ENCODE peak calls at places on chromosomes 16 and 17, in eight cellular contexts. R is sigmoid colon; T is heart left ventricle; L is mammary epithelial cell; N is pancreas; P is effector memory CD4-positive, alpha-beta T cell; U is OCI-LY7; F is tibial nerve. X is an unnamed sample.
A peak's percentile ranks its signal among the peaks of the same experiment; 100 is the strongest.

GRCh38 chr16:17205279-17206139 is 265.3 kb downstream of the XYLT1 start:
- DNase-seq in R (no peak), L (no peak), P (no peak), F (no peak), N (peak; percentile 57), T (no peak), U (no peak), X (no peak)

GRCh38 chr16:819336-819735 is 18.8 kb upstream of the GNG13 start:
- DNase-seq in L (no peak), N (no peak), U (no peak), F (no peak), T (no peak), P (peak; percentile 17), R (no peak), X (no peak)

GRCh38 chr17:65515959-65516948 is 45.2 kb downstream of the AXIN2 start:
- DNase-seq in R (peak; percentile 43), P (no peak), L (no peak), F (no peak), T (no peak), U (no peak), N (no peak), X (no peak)

GRCh38 chr16:84374160-84374489 is 5.8 kb downstream of the ATP2C2 start:
- DNase-seq in R (no peak), T (no peak), P (no peak), N (no peak), L (no peak), F (no peak), U (no peak), X (no peak)

GRCh38 chr16:78390828-78391227 is 291.4 kb downstream of the WWOX start:
- DNase-seq in U (no peak), N (no peak), R (no peak), P (no peak), T (no peak), F (no peak), L (no peak), X (no peak)

GRCh38 chr16:28304214-28304613 is 11.9 kb downstream of the SBK1 start:
- DNase-seq in N (no peak), P (no peak), U (no peak), T (no peak), F (no peak), R (no peak), L (peak; percentile 15), X (no peak)

GRCh38 chr16:50645858-50646257 is 35.3 kb downstream of the SNX20 start:
- DNase-seq in N (no peak), L (no peak), P (no peak), F (no peak), U (no peak), T (no peak), R (no peak), X (no peak)

GRCh38 chr17:40415390-40415789 is 2.3 kb downstream of the TOP2A start:
- DNase-seq in R (no peak), P (no peak), T (no peak), N (no peak), L (peak; percentile 33), U (peak; percentile 63), F (no peak), X (no peak)

GRCh38 chr16:12459993-12460392 is 343.7 kb downstream of the CPPED1 start:
- DNase-seq in L (no peak), T (no peak), F (no peak), P (no peak), U (no peak), N (no peak), R (no peak), X (no peak)

GRCh38 chr17:45129426-45129939 is 2.8 kb downstream of the PLCD3 start:
- DNase-seq in L (no peak), T (peak; percentile 39), N (no peak), F (no peak), R (peak; percentile 68), P (no peak), U (no peak), X (no peak)

GRCh38 chr17:77779711-77780539 is 178.6 kb upstream of the TNRC6C start:
- DNase-seq in U (no peak), P (no peak), R (peak; percentile 77), T (peak; percentile 36), N (peak; percentile 20), L (no peak), F (no peak), X (peak; percentile 80)

GRCh38 chr17:31112001-31112661 is 17.4 kb downstream of the NF1 start:
- DNase-seq in L (peak; percentile 46), R (no peak), F (no peak), N (no peak), P (no peak), T (no peak), U (no peak), X (no peak)

GRCh38 chr17:77810536-77810935 is 148.0 kb upstream of the TNRC6C start:
- DNase-seq in F (no peak), R (peak; percentile 88), T (peak; percentile 50), L (no peak), U (no peak), N (no peak), P (no peak), X (peak; percentile 82)

GRCh38 chr17:37820313-37821024 is 75.6 kb upstream of the HNF1B start:
- DNase-seq in N (no peak), R (no peak), T (no peak), P (no peak), U (peak; percentile 80), F (no peak), L (no peak), X (no peak)

GRCh38 chr16:2512920-2513404 is 790 bp upstream of the ATP6V0C start:
- DNase-seq in P (no peak), U (peak; percentile 65), F (no peak), R (peak; percentile 72), T (no peak), L (no peak), N (peak; percentile 63), X (no peak)

GRCh38 chr16:49405123-49405522 is 31.5 kb downstream of the C16orf78 start:
- DNase-seq in R (no peak), U (no peak), N (no peak), L (no peak), P (no peak), F (no peak), T (no peak), X (no peak)

GRCh38 chr17:75473246-75473645 is 16.8 kb downstream of the TMEM94 start:
- DNase-seq in N (no peak), U (no peak), T (no peak), F (peak; percentile 47), P (no peak), R (no peak), L (no peak), X (no peak)

GRCh38 chr17:29616300-29617048 is 6.2 kb downstream of the CORO6 start:
- DNase-seq in T (no peak), N (no peak), R (no peak), F (no peak), U (no peak), P (no peak), L (no peak), X (peak; percentile 70)

GRCh38 chr16:76280421-76280820 is 3.2 kb downstream of the CNTNAP4 start:
- DNase-seq in T (no peak), R (no peak), P (no peak), L (no peak), U (no peak), F (no peak), N (no peak), X (no peak)

GRCh38 chr16:50473375-50473945 is 74.7 kb upstream of the NKD1 start:
- DNase-seq in T (no peak), U (no peak), P (no peak), F (no peak), N (no peak), L (peak; percentile 56), R (no peak), X (no peak)

GRCh38 chr17:31915456-31916100 is 14.1 kb upstream of the UTP6 start:
- DNase-seq in N (no peak), L (no peak), U (no peak), T (no peak), F (no peak), R (no peak), P (no peak), X (no peak)

GRCh38 chr17:48566717-48567116 is 11.4 kb downstream of the HOXB4 start:
- DNase-seq in F (no peak), L (no peak), P (no peak), N (no peak), R (no peak), U (no peak), T (no peak), X (no peak)
- H3K4me1 ChIP-seq in F (peaks cover 59% of the 10 kb centered on the region), L (peaks cover 4% of the 10 kb centered on the region), P (no peaks in the 10 kb centered on the region), N (no peaks in the 10 kb centered on the region), R (peaks cover 98% of the 10 kb centered on the region), U (no peaks in the 10 kb centered on the region), T (no peaks in the 10 kb centered on the region), X (peaks cover 15% of the 10 kb centered on the region)

GRCh38 chr17:59851431-59852375 is 41.0 kb downstream of the TUBD1 start:
- DNase-seq in R (peak; percentile 95), F (no peak), U (no peak), N (no peak), T (no peak), L (peak; percentile 52), P (no peak), X (peak; percentile 45)
- H3K4me1 ChIP-seq in R (peaks cover 43% of the 10 kb centered on the region), F (peaks cover 56% of the 10 kb centered on the region), U (peaks cover 38% of the 10 kb centered on the region), N (peaks cover 50% of the 10 kb centered on the region), T (peaks cover 2% of the 10 kb centered on the region), L (peaks cover 36% of the 10 kb centered on the region), P (peaks cover 13% of the 10 kb centered on the region), X (peaks cover 74% of the 10 kb centered on the region)

GRCh38 chr17:14201595-14201994 is 35.1 kb downstream of the CDRT15 start:
- DNase-seq in T (no peak), U (no peak), F (no peak), P (peak; percentile 41), N (no peak), R (no peak), L (no peak), X (no peak)
- H3K4me1 ChIP-seq in T (peaks cover 3% of the 10 kb centered on the region), U (peaks cover 8% of the 10 kb centered on the region), F (peaks cover 12% of the 10 kb centered on the region), P (peaks cover 91% of the 10 kb centered on the region), N (no peaks in the 10 kb centered on the region), R (no peaks in the 10 kb centered on the region), L (peaks cover 11% of the 10 kb centered on the region), X (no peaks in the 10 kb centered on the region)

GRCh38 chr16:48011466-48011865 is 144.3 kb downstream of the ABCC12 start:
- DNase-seq in R (no peak), P (no peak), N (no peak), F (no peak), T (no peak), L (no peak), U (no peak), X (no peak)

GRCh38 chr16:48011888-48012658 is 143.7 kb downstream of the ABCC12 start:
- DNase-seq in N (no peak), R (no peak), P (no peak), U (peak; percentile 73), T (no peak), L (no peak), F (no peak), X (no peak)

GRCh38 chr16:48003226-48003907 is 152.4 kb downstream of the ABCC12 start:
- DNase-seq in L (peak; percentile 96), N (no peak), T (no peak), U (no peak), F (no peak), R (no peak), P (no peak), X (no peak)

GRCh38 chr16:48013476-48013875 is 142.3 kb downstream of the ABCC12 start:
- DNase-seq in F (no peak), N (no peak), T (no peak), L (peak; percentile 90), P (no peak), R (no peak), U (no peak), X (no peak)

DNA sequence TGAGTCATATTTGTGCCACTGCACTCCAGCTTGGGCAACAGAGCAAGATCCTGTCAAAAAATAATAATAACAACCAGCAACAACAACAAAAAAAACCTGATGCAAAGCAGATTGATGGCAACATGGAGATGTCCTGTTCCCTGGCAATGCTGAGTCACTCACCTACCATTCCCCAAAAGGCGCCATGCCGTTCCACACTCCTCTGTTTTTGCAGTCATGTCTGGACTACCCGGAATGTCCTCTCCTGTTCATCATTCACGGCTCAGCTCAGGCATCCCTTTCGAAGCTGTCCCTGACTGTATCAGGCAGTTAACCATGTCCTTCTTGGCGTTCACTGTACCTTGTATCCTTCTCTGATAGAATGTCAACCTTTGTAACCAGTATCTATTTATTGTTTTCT is 147.8 kb downstream of the ABCC12 start:
- DNase-seq in F (no peak), T (no peak), N (no peak), P (no peak), L (no peak), R (no peak), U (no peak), X (no peak)
- H3K4me1 ChIP-seq in F (peaks cover 9% of the 10 kb centered on the region), T (no peaks in the 10 kb centered on the region), N (no peaks in the 10 kb centered on the region), P (no peaks in the 10 kb centered on the region), L (peaks cover 16% of the 10 kb centered on the region), R (no peaks in the 10 kb centered on the region), U (peaks cover 14% of the 10 kb centered on the region), X (no peaks in the 10 kb centered on the region)

X was measured in tibial artery.